ENCODE peak calls at places on chromosomes 7 and 10, in five cellular contexts. K is IMR-90, C is psoas muscle, J is heart left ventricle, T is OCI-LY7. L is an unnamed sample. For H3K4me1, H3K36me3 and H3K9me3, the result is how much of the 10 kb centered on the place peaks cover.

GRCh38 chr10:114174462-114175190 is 623 bp upstream of the CCDC186 start:
- DNase-seq in C (peak), T (no peak), J (peak), K (peak), L (no peak)

GRCh38 chr7:113040849-113041248 is 45.8 kb downstream of the GPR85 start:
- DNase-seq in J (no peak), T (no peak), K (no peak), C (no peak), L (no peak)

GRCh38 chr10:118922226-118922625 is 107.3 kb upstream of the NANOS1 start:
- DNase-seq in J (no peak), C (no peak), T (no peak), K (no peak), L (no peak)

GRCh38 chr10:90857635-90858488 is at the start of gene HTR7:
- DNase-seq in C (peak), T (peak), K (peak), J (peak), L (peak)

GRCh38 chr7:120216947-120217346 is 56.0 kb upstream of the KCND2 start:
- DNase-seq in T (no peak), J (no peak), C (no peak), K (no peak), L (no peak)

GRCh38 chr10:61750943-61751471 is 88.3 kb downstream of the CABCOCO1 start:
- DNase-seq in C (peak), J (peak), K (peak), T (peak), L (peak)

GRCh38 chr7:69219381-69219780 is 378.9 kb upstream of the AUTS2 start:
- DNase-seq in T (no peak), J (no peak), C (no peak), K (no peak), L (no peak)

GRCh38 chr7:113698556-113699220 is 220.1 kb downstream of the PPP1R3A start:
- DNase-seq in T (peak), J (no peak), C (no peak), K (peak), L (no peak)

GRCh38 chr10:101467286-101467770 is 113.4 kb downstream of the BTRC start:
- DNase-seq in J (peak), K (peak), C (no peak), T (peak), L (peak)

GRCh38 chr7:41103331-41103730 is 599.6 kb downstream of the INHBA start:
- DNase-seq in J (no peak), T (no peak), K (peak), C (no peak), L (no peak)

GRCh38 chr10:99966306-99966705 is 43.4 kb downstream of the DNMBP start:
- DNase-seq in J (no peak), T (no peak), K (peak), C (no peak), L (no peak)

GRCh38 chr7:15686957-15687644 is 618 bp upstream of the MEOX2 start:
- DNase-seq in J (peak), T (no peak), K (no peak), C (no peak), L (no peak)

GRCh38 chr7:39613577-39613976 is 9.8 kb upstream of the RALA start:
- DNase-seq in J (no peak), T (no peak), C (no peak), K (peak), L (no peak)

GRCh38 chr10:46028584-46029570 is 1.5 kb downstream of the NCOA4 start:
- DNase-seq in T (peak), K (peak), C (no peak), J (no peak), L (no peak)

GRCh38 chr10:68959695-68960524 is 3.9 kb downstream of the DDX21 start:
- DNase-seq in J (no peak), C (no peak), T (no peak), K (no peak), L (no peak)

GRCh38 chr7:99588868-99589267 is 9.2 kb upstream of the TMEM225B start:
- DNase-seq in T (no peak), J (no peak), C (no peak), K (no peak), L (no peak)

GRCh38 chr7:44291733-44292395 is 33.5 kb downstream of the CAMK2B start:
- DNase-seq in K (no peak), T (no peak), J (no peak), C (peak), L (no peak)

GRCh38 chr10:114492351-114493037 is 88.2 kb upstream of the AFAP1L2 start:
- DNase-seq in J (no peak), T (peak), C (no peak), K (peak), L (no peak)

GRCh38 chr10:37495415-37495814 is 362.0 kb downstream of the ZNF248 start:
- DNase-seq in K (no peak), J (no peak), T (peak), C (no peak), L (no peak)

GRCh38 chr7:34036972-34037792 is 131.8 kb downstream of the BMPER start:
- DNase-seq in J (no peak), K (no peak), T (no peak), C (no peak), L (no peak)

GRCh38 chr7:34039033-34039432 is 133.7 kb downstream of the BMPER start:
- DNase-seq in K (peak), T (no peak), C (no peak), J (no peak), L (no peak)

GRCh38 chr7:34034728-34035127 is 129.4 kb downstream of the BMPER start:
- DNase-seq in J (no peak), K (no peak), T (no peak), C (no peak), L (no peak)

GRCh38 chr7:34031156-34031555 is 125.8 kb downstream of the BMPER start:
- DNase-seq in J (no peak), T (no peak), K (no peak), C (no peak), L (no peak)

DNA sequence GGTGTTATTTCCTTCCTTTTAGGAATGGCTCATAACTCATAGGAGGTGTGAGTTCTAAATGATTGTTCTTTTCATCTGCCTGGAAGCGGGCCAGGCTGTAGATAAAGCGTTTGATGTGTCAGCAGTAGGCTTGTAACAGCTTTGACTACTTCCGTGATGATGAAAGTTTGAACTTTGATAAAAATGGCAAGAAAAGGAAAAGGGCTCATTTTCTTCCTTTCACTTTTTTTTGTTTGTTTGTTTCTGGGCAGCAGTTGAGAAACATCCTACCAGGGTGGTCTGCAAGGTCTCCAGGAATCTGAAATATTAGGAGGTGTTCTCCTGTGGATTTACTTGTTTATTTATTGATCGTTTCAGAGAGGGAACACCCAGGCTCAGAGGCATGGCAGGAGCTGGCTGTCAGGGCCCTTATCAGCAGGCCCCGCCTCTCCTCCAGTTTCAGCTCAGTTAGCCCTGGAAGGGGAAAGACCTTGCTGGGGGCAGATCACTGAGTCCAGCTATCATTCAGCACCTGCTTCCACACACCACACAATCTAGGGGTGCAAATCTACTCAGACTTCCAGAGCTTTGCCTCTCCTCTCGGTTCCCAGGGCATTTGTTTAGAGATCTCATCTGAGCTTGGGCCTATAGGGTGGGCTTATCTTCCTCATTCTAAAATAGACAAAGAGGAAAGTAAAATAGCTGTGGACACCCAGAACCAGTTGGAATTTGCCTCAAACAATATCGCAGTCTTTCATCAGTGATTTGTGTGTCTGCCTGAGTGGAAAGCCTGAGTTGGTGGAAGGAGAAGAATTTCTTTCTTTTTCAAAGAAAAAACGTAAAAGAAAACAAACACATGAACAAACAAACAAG is 131.0 kb downstream of the BMPER start:
- DNase-seq in T (no peak), J (no peak), C (no peak), K (peak), L (peak)
- H3K4me1 ChIP-seq in T (under half), J (under half), C (under half), K (under half), L (under half)

DNA sequence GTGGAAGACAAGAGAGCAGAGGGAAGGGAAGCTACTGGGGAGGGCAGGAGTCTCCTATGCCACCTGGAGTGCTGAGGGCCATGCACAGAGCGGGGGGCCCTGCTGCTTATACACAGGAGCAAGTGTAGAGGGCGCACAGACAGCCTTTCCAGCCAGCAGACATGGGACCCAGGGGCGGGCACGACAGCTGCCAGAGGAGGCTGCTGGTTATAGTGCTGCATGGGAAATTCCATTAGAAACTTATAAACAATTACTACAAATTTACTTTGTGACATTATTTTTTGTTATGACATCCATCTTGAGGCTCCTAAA is 90.5 kb downstream of the WDFY4 start:
- DNase-seq in K (no peak), C (no peak), T (no peak), J (no peak), L (no peak)
- H3K36me3 ChIP-seq in K (under half), C (under half), T (half or more), J (under half), L (under half)

DNA sequence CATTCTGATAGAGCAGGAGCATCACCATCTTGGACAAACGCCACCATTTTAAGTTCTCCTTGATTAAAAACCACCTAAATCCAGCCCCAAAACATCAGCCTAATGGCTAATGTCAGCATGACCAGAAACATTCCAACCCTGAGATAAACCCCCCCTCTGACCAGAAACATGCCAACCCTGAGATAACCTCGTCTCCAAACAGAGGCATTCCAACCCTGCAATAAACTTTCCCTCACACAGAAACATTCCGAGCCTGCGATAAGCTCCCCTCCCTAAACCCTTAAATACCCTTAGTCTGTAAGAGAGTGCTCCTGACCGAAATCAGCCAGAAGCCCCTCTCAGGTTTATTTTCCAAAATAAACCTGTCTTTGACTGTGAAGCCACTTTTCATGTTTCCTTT is 76.5 kb downstream of the ADARB2 start:
- DNase-seq in C (no peak), K (no peak), J (no peak), T (no peak), L (no peak)
- H3K9me3 ChIP-seq in C (under half), K (under half), J (under half), T (under half), L (under half)

GRCh38 chr7:55111007-55111406 is 92.2 kb downstream of the EGFR start:
- DNase-seq in K (peak), C (no peak), J (no peak), T (no peak), L (no peak)
- H3K4me1 ChIP-seq in K (under half), C (under half), J (under half), T (under half), L (under half)

GRCh38 chr7:1705856-1706255 is 35.8 kb downstream of the ELFN1 start:
- DNase-seq in C (no peak), K (no peak), J (no peak), T (no peak), L (no peak)

GRCh38 chr7:1707756-1708611 is 37.9 kb downstream of the ELFN1 start:
- DNase-seq in J (no peak), K (no peak), T (no peak), C (no peak), L (no peak)

GRCh38 chr7:1706381-1706720 is 36.3 kb downstream of the ELFN1 start:
- DNase-seq in J (no peak), K (no peak), T (no peak), C (no peak), L (no peak)

GRCh38 chr7:1705339-1705738 is 35.3 kb downstream of the ELFN1 start:
- DNase-seq in C (no peak), J (no peak), T (no peak), K (no peak), L (no peak)

DNA sequence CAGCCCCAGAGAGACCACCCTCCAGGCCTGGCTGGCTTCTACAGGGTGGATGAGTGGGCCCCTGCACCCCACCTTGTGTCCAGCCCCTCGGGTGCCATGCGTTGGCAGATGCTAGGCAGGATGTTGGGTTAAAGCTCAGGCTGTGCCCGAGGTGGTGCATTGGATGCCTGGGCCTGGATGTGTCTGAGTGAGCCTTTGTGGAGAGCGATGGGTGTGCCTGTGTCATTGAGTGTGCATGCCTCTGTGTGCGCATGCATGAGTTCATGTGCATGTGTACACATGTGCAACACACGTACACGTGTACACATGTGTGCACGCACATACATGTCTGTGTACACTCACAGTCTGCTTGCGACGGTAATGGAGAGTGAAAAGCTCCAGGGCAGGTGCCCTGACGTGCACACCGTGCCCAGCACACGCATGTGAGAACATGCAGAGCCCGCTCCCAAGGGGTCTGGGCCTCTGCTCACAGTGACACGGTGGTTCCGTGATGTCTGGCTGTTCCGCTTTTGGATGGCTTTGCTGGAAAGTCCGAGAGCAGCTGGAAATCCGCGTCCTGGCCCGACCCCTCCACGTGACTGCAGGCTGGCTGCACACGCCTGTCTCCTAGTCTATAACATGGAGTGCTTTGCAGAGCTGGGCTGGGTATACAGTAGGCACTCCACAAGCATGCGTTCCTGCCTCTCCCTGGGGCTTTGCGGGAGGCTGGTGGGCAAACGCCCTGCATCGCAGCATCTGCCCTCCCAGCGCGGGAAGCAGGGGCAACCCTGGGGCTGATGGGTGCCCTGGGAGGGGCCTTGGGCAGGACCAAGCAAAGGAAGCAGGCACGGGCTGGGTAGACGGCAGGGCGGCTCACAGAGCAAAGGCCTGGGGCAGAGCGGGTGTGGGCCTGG is 36.9 kb downstream of the ELFN1 start:
- DNase-seq in J (no peak), K (no peak), T (no peak), C (no peak), L (no peak)
- H3K36me3 ChIP-seq in J (under half), K (under half), T (under half), C (under half), L (under half)

DNA sequence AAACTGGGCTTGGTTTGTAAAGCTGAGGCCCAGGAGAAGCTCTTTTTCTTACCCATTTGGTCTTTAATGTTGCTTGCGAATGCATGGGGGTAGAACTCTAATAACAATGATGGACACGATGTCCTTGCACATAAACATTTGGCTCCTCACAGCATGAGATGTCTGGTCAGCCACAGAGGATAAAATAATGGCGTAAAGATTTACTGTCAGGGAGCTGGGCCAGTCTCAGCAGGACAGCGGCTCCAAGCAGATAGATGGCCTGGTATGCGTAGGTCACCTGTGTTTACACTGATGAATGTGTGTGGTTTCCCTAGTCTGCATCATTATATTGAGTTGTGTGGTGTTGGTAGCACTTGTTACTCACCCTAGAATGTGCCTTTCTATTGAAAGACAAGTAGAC is 537.4 kb downstream of the CNTNAP2 start:
- DNase-seq in K (no peak), T (no peak), J (no peak), C (no peak), L (no peak)
- H3K9me3 ChIP-seq in K (under half), T (under half), J (under half), C (under half), L (under half)

GRCh38 chr10:11173062-11173461 is 155.4 kb downstream of the CELF2 start:
- DNase-seq in C (no peak), T (no peak), K (no peak), J (no peak), L (no peak)

GRCh38 chr10:11177926-11178453 is 160.3 kb downstream of the CELF2 start:
- DNase-seq in T (no peak), J (no peak), K (no peak), C (no peak), L (peak)

GRCh38 chr10:11178606-11179221 is 161.0 kb downstream of the CELF2 start:
- DNase-seq in T (peak), K (peak), C (no peak), J (peak), L (peak)

GRCh38 chr10:11176746-11177145 is 159.1 kb downstream of the CELF2 start:
- DNase-seq in K (no peak), J (no peak), T (peak), C (no peak), L (no peak)

DNA sequence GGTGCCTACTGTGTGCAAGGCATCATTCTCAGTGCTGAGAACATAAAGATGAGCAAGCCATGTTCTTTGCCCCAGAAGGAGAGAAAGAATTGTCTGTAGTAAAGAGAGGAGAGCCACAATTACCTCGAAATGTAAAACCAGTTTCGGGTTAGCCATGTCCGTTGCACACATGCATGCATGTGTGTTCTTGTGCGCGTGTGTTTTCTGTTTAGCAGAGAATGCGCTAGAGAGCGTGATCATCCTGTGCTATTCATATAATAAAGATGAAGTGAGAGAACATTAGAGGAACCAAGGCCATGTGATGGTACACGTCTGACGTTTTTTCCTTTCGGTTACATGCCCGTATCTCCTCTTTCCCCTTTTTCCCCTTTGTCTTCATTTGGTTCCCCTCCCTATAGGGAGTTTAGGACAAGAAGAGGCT is 158.2 kb downstream of the CELF2 start:
- DNase-seq in T (no peak), C (no peak), J (no peak), K (no peak), L (no peak)
- H3K4me1 ChIP-seq in T (half or more), C (under half), J (under half), K (under half), L (under half)

L was measured in mucosa of descending colon.